ENCODE peak calls at places on chromosomes 16 and 17, in five cellular contexts. I is trophoblast cell, F is H9, G is neuronal stem cell, B is mesenchymal stem cell. N is an unnamed sample.

GRCh38 chr17:77734371-77735050 is 224.0 kb upstream of the TNRC6C start:
- DNase-seq in B (peak), G (no peak), F (peak), I (no peak), N (no peak)

GRCh38 chr16:23801387-23801786 is 34.4 kb upstream of the PRKCB start:
- DNase-seq in I (peak), F (peak), G (peak), B (peak), N (peak)

GRCh38 chr16:64455275-64455674 is 666.6 kb downstream of the CDH11 start:
- DNase-seq in B (no peak), G (no peak), F (no peak), I (no peak), N (no peak)

GRCh38 chr16:89054261-89054661 is 39.4 kb upstream of the ACSF3 start:
- DNase-seq in B (no peak), I (no peak), G (no peak), F (no peak), N (no peak)

GRCh38 chr17:66829883-66830282 is 5.0 kb upstream of the CACNG5 start:
- DNase-seq in B (no peak), G (no peak), F (peak), I (no peak), N (no peak)

GRCh38 chr16:23423496-23424049 is 29.4 kb downstream of the COG7 start:
- DNase-seq in G (no peak), B (peak), F (no peak), I (peak), N (no peak)

GRCh38 chr17:32927724-32928526 is at the start of gene TMEM98:
- DNase-seq in G (peak), F (peak), B (peak), I (no peak), N (no peak)

GRCh38 chr16:28538733-28539596 is at the start of gene NUPR1:
- DNase-seq in G (no peak), I (peak), B (peak), F (no peak), N (no peak)

GRCh38 chr16:30351586-30352419 is 3.3 kb downstream of the CD2BP2 start:
- DNase-seq in G (no peak), F (no peak), B (no peak), I (no peak), N (no peak)

GRCh38 chr16:340370-341091 is 12.0 kb downstream of the AXIN1 start:
- DNase-seq in F (no peak), I (peak), B (no peak), G (no peak), N (no peak)

GRCh38 chr16:8956265-8957060 is 7.2 kb downstream of the USP7 start:
- DNase-seq in B (no peak), F (no peak), I (no peak), G (no peak), N (no peak)

GRCh38 chr17:35545150-35545549 is 7.7 kb upstream of the SLFN12L start:
- DNase-seq in B (no peak), F (no peak), I (no peak), G (no peak), N (no peak)

GRCh38 chr17:47945080-47945479 is 3.7 kb downstream of the PNPO start:
- DNase-seq in I (peak), F (no peak), G (no peak), B (no peak), N (no peak)

GRCh38 chr16:9934723-9935508 is 247.3 kb downstream of the GRIN2A start:
- DNase-seq in G (no peak), I (no peak), B (no peak), F (no peak), N (no peak)

GRCh38 chr17:47778184-47778635 is 43.4 kb downstream of the OSBPL7 start:
- DNase-seq in I (no peak), B (no peak), F (peak), G (no peak), N (no peak)

GRCh38 chr17:7046127-7046724 is 2.3 kb upstream of the SLC16A11 start:
- DNase-seq in G (no peak), F (peak), B (peak), I (peak), N (no peak)

GRCh38 chr16:88903267-88903666 is 36.8 kb upstream of the PABPN1L start:
- DNase-seq in F (no peak), G (no peak), I (no peak), B (no peak), N (no peak)

GRCh38 chr16:14301150-14302030 is 230.3 kb downstream of the MRTFB start:
- DNase-seq in B (peak), I (peak), G (no peak), F (peak), N (no peak)

GRCh38 chr17:38333635-38334295 is 10.0 kb downstream of the GPR179 start:
- DNase-seq in F (peak), G (peak), I (peak), B (peak), N (peak)

GRCh38 chr17:62101519-62101918 is 36.4 kb upstream of the MED13 start:
- DNase-seq in F (no peak), I (no peak), G (no peak), B (no peak), N (no peak)

GRCh38 chr16:53695070-53695469 is 8.6 kb downstream of the RPGRIP1L start:
- DNase-seq in F (no peak), B (peak), G (no peak), I (no peak), N (no peak)

GRCh38 chr17:60163108-60163784 is 13.5 kb downstream of the CA4 start:
- DNase-seq in I (peak), G (no peak), F (peak), B (no peak), N (peak)

GRCh38 chr16:4593069-4593468 is 21.6 kb downstream of the UBALD1 start:
- DNase-seq in I (no peak), F (peak), G (no peak), B (no peak), N (peak)

GRCh38 chr17:75238020-75238580 is 23.3 kb downstream of the GGA3 start:
- DNase-seq in F (no peak), G (no peak), B (no peak), I (no peak), N (no peak)

GRCh38 chr16:85350973-85351372 is 238.7 kb upstream of the CIBAR2 start:
- DNase-seq in F (no peak), G (no peak), I (no peak), B (peak), N (no peak)

GRCh38 chr17:3003401-3004149 is 59.8 kb downstream of the OR1D5 start:
- DNase-seq in I (no peak), B (no peak), G (no peak), F (no peak), N (no peak)

GRCh38 chr16:27703545-27703944 is 153.6 kb downstream of the KATNIP start:
- DNase-seq in F (no peak), G (no peak), I (no peak), B (peak), N (no peak)

GRCh38 chr16:89187337-89188063 is 12.8 kb downstream of the SLC22A31 start:
- DNase-seq in I (peak), G (no peak), B (peak), F (no peak), N (no peak)

GRCh38 chr17:21171309-21171922 is 42.5 kb downstream of the TMEM11 start:
- DNase-seq in G (no peak), F (no peak), I (no peak), B (no peak), N (no peak)

GRCh38 chr16:30458561-30459394 is 13.1 kb upstream of the SEPHS2 start:
- DNase-seq in F (no peak), I (no peak), B (no peak), G (no peak), N (no peak)

GRCh38 chr17:46916211-46916610 is 6.7 kb upstream of the GOSR2 start:
- DNase-seq in F (no peak), I (peak), B (no peak), G (no peak), N (no peak)

GRCh38 chr16:17211797-17212196 is 259.0 kb downstream of the XYLT1 start:
- DNase-seq in I (peak), B (no peak), F (peak), G (peak), N (no peak)

GRCh38 chr17:78829477-78829876 is 11.1 kb downstream of the USP36 start:
- DNase-seq in F (no peak), I (no peak), G (no peak), B (no peak), N (no peak)

GRCh38 chr17:19361326-19361725 is 1.2 kb downstream of the B9D1 start:
- DNase-seq in B (peak), I (no peak), F (no peak), G (no peak), N (no peak)

GRCh38 chr17:79552824-79553223 is 58.0 kb downstream of the RBFOX3 start:
- DNase-seq in F (no peak), B (no peak), I (no peak), G (no peak), N (no peak)

GRCh38 chr17:15966879-15967248 is 21.9 kb downstream of the ADORA2B start:
- DNase-seq in G (no peak), F (peak), B (no peak), I (no peak), N (no peak)

GRCh38 chr17:79408251-79408650 is 202.6 kb downstream of the RBFOX3 start:
- DNase-seq in F (no peak), I (no peak), G (no peak), B (no peak), N (no peak)

GRCh38 chr17:53721101-53721500 is 101.6 kb upstream of the KIF2B start:
- DNase-seq in B (no peak), G (no peak), I (no peak), F (no peak), N (no peak)

GRCh38 chr17:56173958-56174357 is 20.7 kb downstream of the ANKFN1 start:
- DNase-seq in G (no peak), F (no peak), B (peak), I (no peak), N (no peak)

GRCh38 chr16:3328104-3328503 is 22.8 kb downstream of the ZNF75A start:
- DNase-seq in B (no peak), G (no peak), F (no peak), I (no peak), N (no peak)
- H2BK12ac ChIP-seq in B (no peak), G (no peak), F (no peak), I (no peak), N (no peak)

DNA sequence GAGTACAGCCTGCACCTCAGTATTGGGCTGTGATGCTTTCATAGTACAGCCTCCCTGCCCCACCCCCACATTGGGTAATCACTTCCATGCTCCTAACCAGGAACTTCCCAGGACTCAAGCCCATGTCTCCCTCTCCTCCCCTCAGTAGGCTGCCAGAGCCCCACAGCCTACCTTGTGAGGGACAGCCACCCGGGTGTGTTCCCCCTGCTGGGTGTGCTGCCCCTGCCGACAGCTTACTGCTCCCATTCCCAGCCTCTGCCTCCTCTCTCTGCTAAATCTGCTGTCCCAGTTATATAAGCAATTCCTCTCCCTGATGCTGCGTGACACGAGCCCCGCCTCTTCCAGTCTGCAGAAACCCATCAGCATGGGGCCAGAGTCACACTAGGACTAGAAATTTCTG is at the start of gene RSKR:
- DNase-seq in I (no peak), B (no peak), G (no peak), F (no peak), N (no peak)
- H2BK12ac ChIP-seq in I (no peak), B (no peak), G (no peak), F (no peak), N (no peak)

GRCh38 chr17:50675627-50676026 is 32.1 kb downstream of the ANKRD40 start:
- DNase-seq in B (no peak), F (no peak), G (no peak), I (no peak), N (no peak)
- H2BK12ac ChIP-seq in B (no peak), F (no peak), G (peak), I (no peak), N (no peak)

DNA sequence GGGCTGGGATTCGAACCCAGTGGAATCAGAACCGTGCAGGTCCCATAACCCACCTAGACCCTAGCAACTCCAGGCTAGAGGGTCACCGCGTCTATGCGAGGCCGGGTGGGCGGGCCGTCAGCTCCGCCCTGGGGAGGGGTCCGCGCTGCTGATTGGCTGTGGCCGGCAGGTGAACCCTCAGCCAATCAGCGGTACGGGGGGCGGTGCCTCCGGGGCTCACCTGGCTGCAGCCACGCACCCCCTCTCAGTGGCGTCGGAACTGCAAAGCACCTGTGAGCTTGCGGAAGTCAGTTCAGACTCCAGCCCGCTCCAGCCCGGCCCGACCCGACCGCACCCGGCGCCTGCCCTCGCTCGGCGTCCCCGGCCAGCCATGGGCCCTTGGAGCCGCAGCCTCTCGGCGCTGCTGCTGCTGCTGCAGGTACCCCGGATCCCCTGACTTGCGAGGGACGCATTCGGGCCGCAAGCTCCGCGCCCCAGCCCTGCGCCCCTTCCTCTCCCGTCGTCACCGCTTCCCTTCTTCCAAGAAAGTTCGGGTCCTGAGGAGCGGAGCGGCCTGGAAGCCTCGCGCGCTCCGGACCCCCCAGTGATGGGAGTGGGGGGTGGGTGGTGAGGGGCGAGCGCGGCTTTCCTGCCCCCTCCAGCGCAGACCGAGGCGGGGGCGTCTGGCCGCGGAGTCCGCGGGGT is at the start of gene CDH1:
- DNase-seq in I (peak), G (no peak), B (no peak), F (peak), N (peak)
- H2BK12ac ChIP-seq in I (no peak), G (no peak), B (no peak), F (no peak), N (peak)

DNA sequence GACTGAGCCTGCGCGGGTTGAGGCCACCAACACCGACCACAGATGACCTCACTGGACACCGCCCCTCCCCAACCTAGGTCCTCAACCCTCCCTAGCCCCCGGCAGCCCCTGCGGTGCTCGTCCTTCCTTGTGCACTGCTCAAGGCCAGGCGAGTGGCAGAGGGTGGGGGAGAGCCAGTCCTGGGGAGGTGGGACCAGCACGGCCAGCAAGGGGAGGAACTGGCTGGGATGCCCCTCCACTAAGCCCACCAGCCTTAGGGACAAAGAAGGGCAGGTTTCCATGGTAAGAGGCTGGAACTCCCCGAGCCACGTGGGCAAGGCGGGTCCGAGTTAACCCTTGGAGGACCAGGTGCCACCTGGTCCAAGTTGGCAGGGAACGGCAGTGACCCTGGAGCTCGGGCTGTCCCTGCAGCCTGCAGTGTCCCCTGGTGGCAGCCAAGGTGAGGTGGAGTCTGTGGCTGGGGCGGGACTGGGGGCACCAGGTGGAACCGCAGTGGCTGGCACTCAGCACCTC is 9.2 kb downstream of the FSCN2 start:
- DNase-seq in I (peak), F (peak), G (no peak), B (no peak), N (no peak)
- H2BK12ac ChIP-seq in I (no peak), F (no peak), G (no peak), B (no peak), N (peak)

GRCh38 chr17:58248955-58249269 is 10.5 kb downstream of the LPO start:
- DNase-seq in G (no peak), B (no peak), I (no peak), F (no peak), N (no peak)
- H2BK12ac ChIP-seq in G (peak), B (no peak), I (no peak), F (no peak), N (peak)

GRCh38 chr16:50815382-50815781 is 73.5 kb downstream of the CYLD start:
- DNase-seq in I (no peak), G (no peak), F (no peak), B (no peak), N (no peak)
- H2BK12ac ChIP-seq in I (no peak), G (no peak), F (no peak), B (no peak), N (no peak)

GRCh38 chr16:57739756-57740422 is 4.3 kb downstream of the KATNB1 start:
- DNase-seq in B (no peak), F (no peak), I (no peak), G (no peak), N (no peak)
- H2BK12ac ChIP-seq in B (no peak), F (no peak), I (no peak), G (no peak), N (no peak)

GRCh38 chr16:11050954-11051353 is 106.6 kb downstream of the CLEC16A start:
- DNase-seq in G (no peak), F (peak), B (no peak), I (no peak), N (no peak)
- H2BK12ac ChIP-seq in G (no peak), F (no peak), B (peak), I (no peak), N (peak)